ENCODE peak calls at places on chromosomes 5 and 9, in nine cellular contexts. F is adrenal gland, A is NCI-H2081, V is Panc1, B is H54, U is non-pigmented ciliary epithelial cell, R is LoVo, K is left cardiac atrium, H is kidney epithelial cell. T is an unnamed sample.

GRCh38 chr5:160507181-160507811 is 85.6 kb downstream of the PTTG1 start:
- DNase-seq in F (peak; percentile 4), A (no peak), V (no peak), B (peak; percentile 30), U (peak; percentile 50), R (no peak), K (no peak), H (no peak), T (peak; percentile 26)

GRCh38 chr5:111282798-111283197 is 58.6 kb downstream of the CAMK4 start:
- DNase-seq in F (no peak), A (no peak), V (no peak), B (no peak), U (no peak), R (no peak), K (no peak), H (no peak), T (no peak)

GRCh38 chr5:64229163-64229774 is 63.6 kb downstream of the RNF180 start:
- DNase-seq in F (no peak), A (peak; percentile 35), V (no peak), B (peak; percentile 12), U (peak; percentile 14), R (peak; percentile 64), K (no peak), H (peak; percentile 5), T (peak; percentile 81)

GRCh38 chr9:38087934-38088925 is 19.2 kb upstream of the SHB start:
- DNase-seq in F (peak; percentile 84), A (peak; percentile 25), V (peak; percentile 35), B (peak; percentile 42), U (no peak), R (peak; percentile 51), K (peak; percentile 72), H (no peak), T (peak; percentile 68)

GRCh38 chr5:158599132-158599531 is 500.6 kb downstream of the EBF1 start:
- DNase-seq in F (no peak), A (no peak), V (no peak), B (no peak), U (peak; percentile 53), R (no peak), K (no peak), H (peak; percentile 26), T (peak; percentile 70)

GRCh38 chr5:142425286-142426065 is 100.7 kb upstream of the SPRY4 start:
- DNase-seq in F (no peak), A (no peak), V (no peak), B (no peak), U (no peak), R (no peak), K (no peak), H (no peak), T (no peak)

GRCh38 chr9:20988916-20989315 is 42.5 kb downstream of the HACD4 start:
- DNase-seq in F (no peak), A (no peak), V (no peak), B (no peak), U (no peak), R (no peak), K (no peak), H (no peak), T (peak; percentile 59)

GRCh38 chr9:134709512-134710270 is 68.1 kb downstream of the COL5A1 start:
- DNase-seq in F (no peak), A (no peak), V (no peak), B (peak; percentile 50), U (no peak), R (no peak), K (peak; percentile 75), H (no peak), T (peak; percentile 46)

GRCh38 chr9:116275418-116276295 is 122.1 kb downstream of the PAPPA start:
- DNase-seq in F (no peak), A (no peak), V (no peak), B (no peak), U (peak; percentile 55), R (no peak), K (no peak), H (no peak), T (peak; percentile 29)

GRCh38 chr5:139377226-139377625 is 5.9 kb downstream of the SLC23A1 start:
- DNase-seq in F (no peak), A (no peak), V (no peak), B (no peak), U (no peak), R (no peak), K (no peak), H (no peak), T (no peak)

GRCh38 chr5:58871648-58872242 is 288.9 kb downstream of the RAB3C start:
- DNase-seq in F (peak; percentile 24), A (no peak), V (no peak), B (no peak), U (no peak), R (peak; percentile 35), K (no peak), H (no peak), T (peak; percentile 64)

GRCh38 chr9:107635137-107635802 is 145.7 kb upstream of the KLF4 start:
- DNase-seq in F (no peak), A (no peak), V (no peak), B (no peak), U (no peak), R (no peak), K (no peak), H (no peak), T (peak; percentile 65)

GRCh38 chr9:13588151-13589043 is 308.9 kb upstream of the MPDZ start:
- DNase-seq in F (no peak), A (no peak), V (no peak), B (no peak), U (no peak), R (no peak), K (no peak), H (no peak), T (no peak)

GRCh38 chr5:155983954-155984353 is 343.0 kb upstream of the SGCD start:
- DNase-seq in F (no peak), A (no peak), V (no peak), B (no peak), U (no peak), R (no peak), K (no peak), H (no peak), T (peak; percentile 74)

GRCh38 chr5:165029471-165029870 is 1524.1 kb downstream of the MAT2B start:
- DNase-seq in F (peak; percentile 21), A (no peak), V (no peak), B (no peak), U (no peak), R (no peak), K (no peak), H (no peak), T (no peak)

GRCh38 chr5:135560858-135561257 is 17.9 kb downstream of the CXCL14 start:
- DNase-seq in F (peak; percentile 86), A (peak; percentile 69), V (peak; percentile 42), B (peak; percentile 80), U (no peak), R (peak; percentile 84), K (peak; percentile 78), H (no peak), T (peak; percentile 94)

GRCh38 chr9:17272510-17272909 is 137.7 kb downstream of the CNTLN start:
- DNase-seq in F (no peak), A (no peak), V (no peak), B (no peak), U (no peak), R (no peak), K (no peak), H (no peak), T (no peak)

GRCh38 chr5:10452768-10453331 is 11.2 kb downstream of the ROPN1L start:
- DNase-seq in F (peak; percentile 27), A (peak; percentile 75), V (peak; percentile 82), B (peak; percentile 75), U (peak; percentile 70), R (peak; percentile 85), K (no peak), H (peak; percentile 58), T (peak; percentile 92)

GRCh38 chr9:81814794-81815464 is 113.3 kb upstream of the SPATA31D4 start:
- DNase-seq in F (no peak), A (peak; percentile 24), V (no peak), B (no peak), U (no peak), R (no peak), K (no peak), H (no peak), T (no peak)

GRCh38 chr9:134751630-134752029 is 110.0 kb downstream of the COL5A1 start:
- DNase-seq in F (no peak), A (no peak), V (no peak), B (no peak), U (no peak), R (no peak), K (no peak), H (no peak), T (no peak)

GRCh38 chr9:84781431-84781830 is 111.9 kb downstream of the NTRK2 start:
- DNase-seq in F (peak; percentile 6), A (no peak), V (no peak), B (no peak), U (no peak), R (peak; percentile 3), K (no peak), H (no peak), T (peak; percentile 2)

GRCh38 chr5:153256-153655 is 38.0 kb upstream of the LRRC14B start:
- DNase-seq in F (no peak), A (no peak), V (no peak), B (no peak), U (peak; percentile 23), R (no peak), K (no peak), H (no peak), T (peak; percentile 56)

GRCh38 chr5:128014578-128014977 is 69.0 kb upstream of the SLC12A2 start:
- DNase-seq in F (no peak), A (no peak), V (no peak), B (no peak), U (no peak), R (no peak), K (no peak), H (no peak), T (no peak)

GRCh38 chr5:55102345-55102744 is at the start of gene GZMA:
- DNase-seq in F (no peak), A (no peak), V (no peak), B (no peak), U (no peak), R (no peak), K (no peak), H (no peak), T (no peak)

T was measured in adipocyte.